ENCODE peak calls at places on chromosomes 4 and X, in ten cellular contexts. One of them, this sample, is unnamed.

GRCh38 chr4:153432971-153433752 is 33.0 kb upstream of the TMEM131L start:
- DNase-seq in mesenteric fat pad: no peak
- DNase-seq in activated T-cell treated with anti-CD3 and anti-CD28 coated beads, Interleukin-2, amount 50 U/mL, for 72 hours: peak
- DNase-seq in RCC 7860: peak
- DNase-seq in AG04449: no peak
- DNase-seq in astrocyte of the spinal cord: peak
- DNase-seq in NK-92 treated with Interleukin-12 subunit alpha and Interleukin-12 subunit beta, amount 100 ng/mL, for 24 hours: peak
- DNase-seq in Right ventricle myocardium superior: peak
- DNase-seq in NCI-H187: no peak
- DNase-seq in activated gamma-delta T cell treated with Interleukin-2 at 50 U/mL for 16 hours: peak
- DNase-seq in this sample: no peak

GRCh38 chr4:1979477-1980196 is 29.1 kb downstream of the NELFA start:
- DNase-seq in mesenteric fat pad: peak
- DNase-seq in activated T-cell treated with anti-CD3 and anti-CD28 coated beads, Interleukin-2, amount 50 U/mL, for 72 hours: no peak
- DNase-seq in RCC 7860: no peak
- DNase-seq in AG04449: no peak
- DNase-seq in astrocyte of the spinal cord: no peak
- DNase-seq in NK-92 treated with Interleukin-12 subunit alpha and Interleukin-12 subunit beta, amount 100 ng/mL, for 24 hours: no peak
- DNase-seq in Right ventricle myocardium superior: no peak
- DNase-seq in NCI-H187: no peak
- DNase-seq in activated gamma-delta T cell treated with Interleukin-2 at 50 U/mL for 16 hours: no peak
- DNase-seq in this sample: peak

GRCh38 chrX:154372612-154373022 is 1.8 kb downstream of the FLNA start:
- DNase-seq in mesenteric fat pad: no peak
- DNase-seq in activated T-cell treated with anti-CD3 and anti-CD28 coated beads, Interleukin-2, amount 50 U/mL, for 72 hours: peak
- DNase-seq in RCC 7860: peak
- DNase-seq in AG04449: no peak
- DNase-seq in astrocyte of the spinal cord: peak
- DNase-seq in NK-92 treated with Interleukin-12 subunit alpha and Interleukin-12 subunit beta, amount 100 ng/mL, for 24 hours: no peak
- DNase-seq in Right ventricle myocardium superior: no peak
- DNase-seq in NCI-H187: no peak
- DNase-seq in activated gamma-delta T cell treated with Interleukin-2 at 50 U/mL for 16 hours: no peak
- DNase-seq in this sample: no peak

GRCh38 chr4:98448923-98449322 is 187.7 kb downstream of the RAP1GDS1 start:
- DNase-seq in mesenteric fat pad: no peak
- DNase-seq in activated T-cell treated with anti-CD3 and anti-CD28 coated beads, Interleukin-2, amount 50 U/mL, for 72 hours: no peak
- DNase-seq in RCC 7860: no peak
- DNase-seq in AG04449: no peak
- DNase-seq in astrocyte of the spinal cord: no peak
- DNase-seq in NK-92 treated with Interleukin-12 subunit alpha and Interleukin-12 subunit beta, amount 100 ng/mL, for 24 hours: peak
- DNase-seq in Right ventricle myocardium superior: no peak
- DNase-seq in NCI-H187: no peak
- DNase-seq in activated gamma-delta T cell treated with Interleukin-2 at 50 U/mL for 16 hours: peak
- DNase-seq in this sample: no peak

GRCh38 chr4:129358571-129358970 is 262.6 kb downstream of the C4orf33 start:
- DNase-seq in mesenteric fat pad: no peak
- DNase-seq in activated T-cell treated with anti-CD3 and anti-CD28 coated beads, Interleukin-2, amount 50 U/mL, for 72 hours: no peak
- DNase-seq in RCC 7860: peak
- DNase-seq in AG04449: peak
- DNase-seq in astrocyte of the spinal cord: peak
- DNase-seq in NK-92 treated with Interleukin-12 subunit alpha and Interleukin-12 subunit beta, amount 100 ng/mL, for 24 hours: no peak
- DNase-seq in Right ventricle myocardium superior: no peak
- DNase-seq in NCI-H187: no peak
- DNase-seq in activated gamma-delta T cell treated with Interleukin-2 at 50 U/mL for 16 hours: no peak
- DNase-seq in this sample: no peak

GRCh38 chrX:79231662-79232061 is 87.2 kb downstream of the GPR174 start:
- DNase-seq in mesenteric fat pad: no peak
- DNase-seq in activated T-cell treated with anti-CD3 and anti-CD28 coated beads, Interleukin-2, amount 50 U/mL, for 72 hours: no peak
- DNase-seq in RCC 7860: no peak
- DNase-seq in AG04449: no peak
- DNase-seq in astrocyte of the spinal cord: no peak
- DNase-seq in NK-92 treated with Interleukin-12 subunit alpha and Interleukin-12 subunit beta, amount 100 ng/mL, for 24 hours: no peak
- DNase-seq in Right ventricle myocardium superior: no peak
- DNase-seq in NCI-H187: no peak
- DNase-seq in activated gamma-delta T cell treated with Interleukin-2 at 50 U/mL for 16 hours: no peak
- DNase-seq in this sample: no peak

GRCh38 chrX:7996414-7996813 is 69.2 kb upstream of the PNPLA4 start:
- DNase-seq in mesenteric fat pad: no peak
- DNase-seq in activated T-cell treated with anti-CD3 and anti-CD28 coated beads, Interleukin-2, amount 50 U/mL, for 72 hours: peak
- DNase-seq in RCC 7860: no peak
- DNase-seq in AG04449: no peak
- DNase-seq in astrocyte of the spinal cord: peak
- DNase-seq in NK-92 treated with Interleukin-12 subunit alpha and Interleukin-12 subunit beta, amount 100 ng/mL, for 24 hours: no peak
- DNase-seq in Right ventricle myocardium superior: no peak
- DNase-seq in NCI-H187: peak
- DNase-seq in activated gamma-delta T cell treated with Interleukin-2 at 50 U/mL for 16 hours: peak
- DNase-seq in this sample: no peak

GRCh38 chr4:15420642-15421041 is 7.2 kb upstream of the C1QTNF7 start:
- DNase-seq in mesenteric fat pad: no peak
- DNase-seq in activated T-cell treated with anti-CD3 and anti-CD28 coated beads, Interleukin-2, amount 50 U/mL, for 72 hours: no peak
- DNase-seq in RCC 7860: no peak
- DNase-seq in AG04449: no peak
- DNase-seq in astrocyte of the spinal cord: peak
- DNase-seq in NK-92 treated with Interleukin-12 subunit alpha and Interleukin-12 subunit beta, amount 100 ng/mL, for 24 hours: no peak
- DNase-seq in Right ventricle myocardium superior: no peak
- DNase-seq in NCI-H187: no peak
- DNase-seq in activated gamma-delta T cell treated with Interleukin-2 at 50 U/mL for 16 hours: no peak
- DNase-seq in this sample: no peak

GRCh38 chrX:129836827-129837226 is 6.9 kb downstream of the ZDHHC9 start:
- DNase-seq in mesenteric fat pad: no peak
- DNase-seq in activated T-cell treated with anti-CD3 and anti-CD28 coated beads, Interleukin-2, amount 50 U/mL, for 72 hours: no peak
- DNase-seq in RCC 7860: no peak
- DNase-seq in AG04449: no peak
- DNase-seq in astrocyte of the spinal cord: no peak
- DNase-seq in NK-92 treated with Interleukin-12 subunit alpha and Interleukin-12 subunit beta, amount 100 ng/mL, for 24 hours: no peak
- DNase-seq in Right ventricle myocardium superior: no peak
- DNase-seq in NCI-H187: no peak
- DNase-seq in activated gamma-delta T cell treated with Interleukin-2 at 50 U/mL for 16 hours: no peak
- DNase-seq in this sample: no peak